ENCODE peak calls at places on chromosomes 12 and 14, in eight cellular contexts. L is breast epithelium, A is endothelial cell of umbilical vein, U is SK-N-SH, Z is transverse colon, W is stomach, P is HepG2, M is upper lobe of left lung. R is an unnamed sample.

GRCh38 chr12:54404061-54405004 is 14.7 kb downstream of the ITGA5 start:
- DNase-seq in L (no peak), A (peak), U (peak), Z (peak), W (peak), P (peak), M (no peak), R (peak)

GRCh38 chr12:2390133-2390532 is 337.3 kb downstream of the CACNA1C start:
- DNase-seq in L (no peak), A (no peak), U (no peak), Z (no peak), W (no peak), P (no peak), M (no peak), R (no peak)

GRCh38 chr14:68627868-68628604 is 164.8 kb downstream of the ZFP36L1 start:
- DNase-seq in L (peak), A (no peak), U (no peak), Z (peak), W (peak), P (no peak), M (peak), R (peak)

GRCh38 chr12:101775814-101776213 is 36.6 kb upstream of the SYCP3 start:
- DNase-seq in L (no peak), A (no peak), U (no peak), Z (no peak), W (no peak), P (no peak), M (no peak), R (no peak)

GRCh38 chr12:116122639-116123038 is 154.9 kb downstream of the MED13L start:
- DNase-seq in L (no peak), A (no peak), U (no peak), Z (no peak), W (no peak), P (no peak), M (no peak), R (no peak)

GRCh38 chr12:78210894-78211302 is 380.2 kb downstream of the NAV3 start:
- DNase-seq in L (no peak), A (peak), U (no peak), Z (no peak), W (no peak), P (no peak), M (peak), R (no peak)

GRCh38 chr12:38392584-38393144 is 76.1 kb downstream of the ALG10B start:
- DNase-seq in L (no peak), A (no peak), U (no peak), Z (no peak), W (no peak), P (no peak), M (peak), R (no peak)

GRCh38 chr12:56338643-56339422 is at the start of gene IL23A:
- DNase-seq in L (no peak), A (peak), U (no peak), Z (peak), W (no peak), P (no peak), M (no peak), R (peak)

GRCh38 chr14:36212987-36213386 is 36.5 kb upstream of the PTCSC3 start:
- DNase-seq in L (no peak), A (no peak), U (no peak), Z (no peak), W (no peak), P (no peak), M (no peak), R (no peak)

GRCh38 chr12:121793501-121793835 is at the start of gene RHOF:
- DNase-seq in L (no peak), A (no peak), U (peak), Z (peak), W (peak), P (no peak), M (peak), R (peak)

GRCh38 chr12:121240484-121241202 is 30.7 kb downstream of the P2RX4 start:
- DNase-seq in L (peak), A (no peak), U (no peak), Z (peak), W (peak), P (no peak), M (peak), R (peak)

GRCh38 chr14:69571879-69572633 is 2.6 kb downstream of the CCDC177 start:
- DNase-seq in L (no peak), A (no peak), U (peak), Z (peak), W (peak), P (peak), M (no peak), R (peak)

DNA sequence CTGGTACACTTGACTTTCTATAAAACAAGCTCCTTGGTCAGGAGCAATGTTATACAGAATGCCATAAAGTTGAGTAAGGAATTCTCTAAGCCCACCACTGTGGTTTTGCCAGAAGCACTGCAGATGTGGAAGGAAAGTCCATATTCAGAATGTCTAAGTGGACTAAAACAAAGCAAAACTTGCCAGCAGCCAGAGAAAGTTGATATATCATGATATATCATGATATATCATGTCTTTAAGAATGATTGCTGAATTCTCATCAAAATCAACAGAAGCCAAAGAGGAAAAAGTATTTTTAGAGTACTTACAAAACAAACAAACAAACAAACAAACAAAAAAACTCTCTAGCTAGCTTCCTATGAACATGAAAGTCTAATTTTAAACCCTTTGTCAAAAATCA is 424.8 kb upstream of the OR4E1 start:
- DNase-seq in L (no peak), A (no peak), U (no peak), Z (no peak), W (no peak), P (no peak), M (no peak), R (no peak)
- H3K4me3 ChIP-seq in L (no peak), A (no peak), U (no peak), Z (no peak), W (no peak), P (no peak), M (no peak), R (no peak)

GRCh38 chr12:11749943-11750690 is 100.6 kb downstream of the ETV6 start:
- DNase-seq in L (no peak), A (no peak), U (no peak), Z (no peak), W (no peak), P (no peak), M (peak), R (no peak)
- TF ChIP-seq POLR2AphosphoS5 in L (no peak), A (no peak), U (no peak), Z (no peak), W (no peak), P (no peak), M (no peak), R (no peak)

GRCh38 chr14:89027097-89027740 is 202.8 kb downstream of the TTC8 start:
- DNase-seq in L (no peak), A (peak), U (no peak), Z (peak), W (peak), P (peak), M (peak), R (peak)
- H3K4me3 ChIP-seq in L (peak), A (peak), U (no peak), Z (peak), W (peak), P (peak), M (peak), R (peak)

DNA sequence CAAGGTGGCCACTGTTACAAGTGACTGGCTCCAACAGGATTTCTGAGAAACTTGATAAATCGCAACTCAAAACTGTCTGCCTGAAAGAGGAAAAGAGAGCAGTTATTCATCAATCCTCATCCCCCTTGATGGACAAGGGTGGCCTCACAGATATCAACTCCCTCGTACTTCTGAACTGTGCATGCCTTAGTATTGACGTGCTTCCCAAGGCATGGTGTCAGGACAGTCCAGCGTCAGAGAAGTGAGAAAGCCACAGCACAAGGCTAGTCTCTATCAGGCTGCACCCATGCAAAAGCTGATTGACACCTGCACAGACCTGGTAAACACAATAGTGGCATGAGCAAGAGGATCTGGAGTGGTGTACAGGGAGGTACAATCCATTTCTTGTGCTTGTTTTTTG is 125.5 kb upstream of the SLC35F4 start:
- DNase-seq in L (no peak), A (no peak), U (no peak), Z (no peak), W (no peak), P (no peak), M (no peak), R (no peak)
- TF ChIP-seq POLR2AphosphoS5 in L (no peak), A (no peak), U (no peak), Z (no peak), W (no peak), P (no peak), M (no peak), R (no peak)

GRCh38 chr12:108349245-108349644 is 10.1 kb upstream of the CMKLR1 start:
- DNase-seq in L (no peak), A (no peak), U (no peak), Z (no peak), W (no peak), P (no peak), M (no peak), R (no peak)

GRCh38 chr12:108348842-108349241 is 9.7 kb upstream of the CMKLR1 start:
- DNase-seq in L (no peak), A (no peak), U (no peak), Z (no peak), W (no peak), P (no peak), M (no peak), R (no peak)

GRCh38 chr12:108342985-108343384 is 3.9 kb upstream of the CMKLR1 start:
- DNase-seq in L (no peak), A (no peak), U (no peak), Z (no peak), W (no peak), P (no peak), M (no peak), R (no peak)

GRCh38 chr12:108346727-108347710 is 7.9 kb upstream of the CMKLR1 start:
- DNase-seq in L (no peak), A (no peak), U (no peak), Z (no peak), W (no peak), P (no peak), M (no peak), R (no peak)

GRCh38 chr12:108346022-108346633 is 7.0 kb upstream of the CMKLR1 start:
- DNase-seq in L (no peak), A (no peak), U (no peak), Z (no peak), W (no peak), P (no peak), M (no peak), R (peak)
- H3K4me3 ChIP-seq in L (no peak), A (no peak), U (no peak), Z (no peak), W (no peak), P (no peak), M (no peak), R (no peak)

GRCh38 chr12:106357549-106358409 is at the start of gene POLR3B:
- DNase-seq in L (peak), A (peak), U (peak), Z (peak), W (peak), P (peak), M (peak), R (peak)
- TF ChIP-seq POLR2AphosphoS5 in L (peak), A (peak), U (peak), Z (peak), W (peak), P (peak), M (peak), R (peak)

DNA sequence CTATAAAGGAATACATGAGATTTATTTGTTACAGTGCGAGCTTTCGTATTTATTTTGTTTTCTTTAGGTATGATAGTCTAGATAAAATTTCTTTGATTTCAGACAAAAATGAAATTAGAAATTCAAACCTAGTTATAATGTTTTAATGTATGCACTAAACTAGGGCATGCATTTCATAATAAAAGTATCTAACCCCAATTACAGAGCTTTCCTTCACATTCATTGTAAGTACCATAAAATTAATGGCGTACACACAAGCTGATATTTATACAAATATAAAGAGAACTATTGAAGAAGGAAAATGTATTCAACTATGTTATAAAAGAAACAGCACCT is 120.2 kb downstream of the GXYLT1 start:
- DNase-seq in L (no peak), A (no peak), U (no peak), Z (no peak), W (no peak), P (no peak), M (no peak), R (no peak)
- H3K4me3 ChIP-seq in L (no peak), A (peak), U (peak), Z (no peak), W (peak), P (no peak), M (peak), R (no peak)

GRCh38 chr12:12874014-12874413 is 17.3 kb upstream of the GPRC5A start:
- DNase-seq in L (no peak), A (no peak), U (no peak), Z (no peak), W (no peak), P (no peak), M (no peak), R (no peak)

GRCh38 chr12:12870454-12870853 is 20.9 kb upstream of the GPRC5A start:
- DNase-seq in L (no peak), A (peak), U (no peak), Z (no peak), W (no peak), P (peak), M (no peak), R (no peak)

GRCh38 chr12:12872934-12873275 is 18.5 kb upstream of the GPRC5A start:
- DNase-seq in L (no peak), A (peak), U (no peak), Z (no peak), W (no peak), P (no peak), M (no peak), R (no peak)

GRCh38 chr12:12871587-12872138 is 19.7 kb upstream of the GPRC5A start:
- DNase-seq in L (no peak), A (no peak), U (no peak), Z (no peak), W (no peak), P (no peak), M (no peak), R (no peak)

DNA sequence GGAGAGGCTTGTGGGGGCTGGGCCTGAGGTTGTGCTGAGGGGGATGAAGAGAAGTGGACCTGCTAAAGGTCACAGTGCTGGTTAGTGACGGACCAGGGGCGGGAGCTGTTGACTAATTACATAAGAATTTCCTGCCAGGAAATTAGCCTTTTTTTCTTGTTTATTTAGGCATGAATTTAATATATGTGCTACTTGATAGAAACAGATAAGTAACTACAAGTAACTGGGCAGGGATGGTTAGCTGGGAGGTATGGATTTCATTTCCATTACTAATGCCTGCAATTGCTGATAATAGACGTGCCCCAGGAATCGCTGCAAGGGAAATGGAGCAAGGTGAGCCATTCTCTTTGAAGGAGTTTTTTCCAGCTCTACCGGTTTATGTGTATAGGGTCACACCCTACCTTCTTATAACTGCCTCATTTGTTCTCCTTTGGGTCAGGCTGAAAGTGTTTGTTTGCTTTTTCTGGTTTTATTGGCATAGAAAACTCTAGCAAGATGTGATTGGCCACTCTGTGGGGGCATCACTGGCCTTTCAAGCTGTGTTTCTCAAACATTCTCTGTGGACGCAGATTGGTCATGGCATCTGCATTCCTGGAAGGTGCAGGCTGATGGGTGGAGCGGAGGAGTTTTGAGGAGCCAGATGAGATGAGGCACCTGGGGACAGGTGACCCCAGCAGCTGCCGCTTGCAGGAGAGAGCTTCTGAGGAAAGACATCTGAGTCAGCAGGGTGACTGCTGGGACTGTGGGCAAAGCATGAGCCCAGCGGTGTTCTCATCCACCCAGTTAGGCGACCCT is 19.0 kb upstream of the GPRC5A start:
- DNase-seq in L (peak), A (peak), U (no peak), Z (peak), W (peak), P (peak), M (peak), R (peak)
- TF ChIP-seq POLR2AphosphoS5 in L (no peak), A (peak), U (no peak), Z (peak), W (peak), P (no peak), M (no peak), R (no peak)

GRCh38 chr12:133058203-133059125 is 21.2 kb downstream of the ZNF84 start:
- DNase-seq in L (no peak), A (peak), U (no peak), Z (no peak), W (no peak), P (no peak), M (no peak), R (peak)

GRCh38 chr12:133057446-133057845 is 20.1 kb downstream of the ZNF84 start:
- DNase-seq in L (no peak), A (no peak), U (no peak), Z (no peak), W (no peak), P (no peak), M (no peak), R (peak)

GRCh38 chr12:133063556-133063955 is 17.2 kb upstream of the ZNF140 start:
- DNase-seq in L (no peak), A (no peak), U (no peak), Z (no peak), W (no peak), P (no peak), M (no peak), R (no peak)

GRCh38 chr12:133061954-133062353 is 18.8 kb upstream of the ZNF140 start:
- DNase-seq in L (no peak), A (no peak), U (no peak), Z (no peak), W (no peak), P (no peak), M (no peak), R (no peak)
- H3K4me3 ChIP-seq in L (no peak), A (no peak), U (no peak), Z (no peak), W (no peak), P (no peak), M (no peak), R (no peak)

R was measured in GM23338.